ENCODE peak calls at places on chromosomes 13 and 19, in five cellular contexts. S is effector memory CD4-positive, alpha-beta T cell; T is HCT116; G is esophagus squamous epithelium; C is adrenal gland. E is an unnamed sample. For H3K4me1, the result is how much of the 10 kb centered on the place peaks cover.

GRCh38 chr13:82294226-82294625 is 1588.0 kb downstream of the SLITRK1 start:
- DNase-seq in S (no peak), T (no peak), G (no peak), C (no peak), E (no peak)

GRCh38 chr13:43629691-43630480 is 156.9 kb downstream of the ENOX1 start:
- DNase-seq in S (no peak), T (no peak), G (no peak), C (no peak), E (no peak)

GRCh38 chr19:32522967-32523366 is 58.0 kb upstream of the PDCD5 start:
- DNase-seq in S (no peak), T (no peak), G (no peak), C (no peak), E (no peak)

GRCh38 chr13:60869225-60869624 is 472.2 kb downstream of the TDRD3 start:
- DNase-seq in S (no peak), T (no peak), G (no peak), C (no peak), E (no peak)

GRCh38 chr13:79477968-79478367 is 3.0 kb upstream of the NDFIP2 start:
- DNase-seq in S (no peak), T (no peak), G (no peak), C (no peak), E (no peak)

GRCh38 chr13:96075953-96076543 is 13.9 kb upstream of the HS6ST3 start:
- DNase-seq in S (no peak), T (no peak), G (no peak), C (no peak), E (no peak)

GRCh38 chr19:10603084-10603872 is 16.2 kb upstream of the AP1M2 start:
- DNase-seq in S (peak), T (no peak), G (peak), C (peak), E (peak)

GRCh38 chr13:36745436-36745835 is 71.6 kb downstream of the SERTM1 start:
- DNase-seq in S (no peak), T (no peak), G (no peak), C (no peak), E (no peak)

GRCh38 chr19:17327068-17327653 is 7.5 kb downstream of the ANO8 start:
- DNase-seq in S (no peak), T (no peak), G (no peak), C (no peak), E (no peak)

GRCh38 chr13:98520674-98521449 is 56.0 kb downstream of the STK24 start:
- DNase-seq in S (no peak), T (no peak), G (no peak), C (no peak), E (no peak)

GRCh38 chr19:42178791-42179500 is 38.5 kb downstream of the DEDD2 start:
- DNase-seq in S (no peak), T (no peak), G (no peak), C (no peak), E (no peak)

GRCh38 chr13:60170414-60170813 is 6.7 kb upstream of the DIAPH3 start:
- DNase-seq in S (no peak), T (no peak), G (no peak), C (no peak), E (no peak)

GRCh38 chr19:10471909-10472308 is 31.2 kb downstream of the KEAP1 start:
- DNase-seq in S (no peak), T (no peak), G (no peak), C (no peak), E (no peak)

GRCh38 chr13:47672982-47673670 is 327.9 kb downstream of the SUCLA2 start:
- DNase-seq in S (no peak), T (no peak), G (no peak), C (no peak), E (no peak)

GRCh38 chr13:74103970-74104555 is 30.1 kb downstream of the KLF12 start:
- DNase-seq in S (no peak), T (no peak), G (no peak), C (no peak), E (no peak)

GRCh38 chr19:35350591-35350990 is 2.9 kb downstream of the FFAR1 start:
- DNase-seq in S (no peak), T (no peak), G (no peak), C (no peak), E (no peak)

GRCh38 chr13:50914301-50914700 is 4.7 kb downstream of the RNASEH2B start:
- DNase-seq in S (no peak), T (no peak), G (no peak), C (no peak), E (no peak)

GRCh38 chr13:92187378-92187989 is 789.1 kb downstream of the GPC5 start:
- DNase-seq in S (no peak), T (no peak), G (no peak), C (no peak), E (peak)

GRCh38 chr13:66424417-66424816 is 805.7 kb downstream of the PCDH9 start:
- DNase-seq in S (no peak), T (no peak), G (no peak), C (no peak), E (no peak)

GRCh38 chr19:8005534-8006256 is at the start of gene ELAVL1:
- DNase-seq in S (peak), T (peak), G (peak), C (peak), E (peak)

GRCh38 chr19:50728084-50728737 is 5.0 kb downstream of the CLEC11A start:
- DNase-seq in S (no peak), T (no peak), G (no peak), C (peak), E (peak)

GRCh38 chr19:47419789-47420188 is 462 bp upstream of the MEIS3 start:
- DNase-seq in S (no peak), T (no peak), G (no peak), C (no peak), E (no peak)

GRCh38 chr19:15128162-15128770 is 21.1 kb downstream of the SYDE1 start:
- DNase-seq in S (no peak), T (no peak), G (no peak), C (no peak), E (no peak)

GRCh38 chr19:12255372-12255771 is 39.3 kb downstream of the ZNF44 start:
- DNase-seq in S (no peak), T (no peak), G (no peak), C (no peak), E (no peak)

GRCh38 chr13:91930687-91931086 is 532.3 kb downstream of the GPC5 start:
- DNase-seq in S (no peak), T (no peak), G (no peak), C (no peak), E (no peak)

GRCh38 chr19:32316034-32316433 is 29.4 kb upstream of the ZNF507 start:
- DNase-seq in S (no peak), T (no peak), G (no peak), C (no peak), E (no peak)

GRCh38 chr13:77509221-77509620 is 26.3 kb upstream of the SCEL start:
- DNase-seq in S (no peak), T (no peak), G (no peak), C (no peak), E (no peak)

GRCh38 chr19:6424190-6424938 is at the start of gene KHSRP:
- DNase-seq in S (peak), T (no peak), G (no peak), C (peak), E (peak)

GRCh38 chr19:44430956-44431355 is 17.3 kb downstream of the ZNF229 start:
- DNase-seq in S (no peak), T (no peak), G (no peak), C (no peak), E (no peak)

GRCh38 chr13:102697929-102698648 is 3.2 kb upstream of the METTL21C start:
- DNase-seq in S (no peak), T (no peak), G (no peak), C (no peak), E (no peak)

GRCh38 chr19:8243146-8243545 is 34.0 kb downstream of the CERS4 start:
- DNase-seq in S (no peak), T (no peak), G (no peak), C (no peak), E (no peak)

GRCh38 chr19:37977391-37977790 is 70.4 kb downstream of the SIPA1L3 start:
- DNase-seq in S (no peak), T (no peak), G (no peak), C (no peak), E (no peak)

GRCh38 chr19:17468302-17469091 is 1.8 kb upstream of the SLC27A1 start:
- DNase-seq in S (no peak), T (no peak), G (no peak), C (peak), E (no peak)

GRCh38 chr13:36332986-36333385 is 13.2 kb downstream of the SPART start:
- DNase-seq in S (no peak), T (no peak), G (no peak), C (no peak), E (no peak)

GRCh38 chr19:3186377-3186688 is 603 bp downstream of the NCLN start:
- DNase-seq in S (no peak), T (no peak), G (no peak), C (no peak), E (no peak)
- H3K4me3 ChIP-seq in S (peak), T (peak), G (peak), C (peak), E (peak)

GRCh38 chr13:29579094-29579493 is 16.4 kb downstream of the SLC7A1 start:
- DNase-seq in S (no peak), T (no peak), G (no peak), C (no peak), E (no peak)
- H3K4me1 ChIP-seq in S (under half), T (under half), G (half or more), C (under half), E (under half)

GRCh38 chr19:39372941-39373340 is 18.0 kb downstream of the PAF1 start:
- DNase-seq in S (no peak), T (no peak), G (no peak), C (no peak), E (no peak)
- H3K4me3 ChIP-seq in S (no peak), T (no peak), G (no peak), C (no peak), E (no peak)

DNA sequence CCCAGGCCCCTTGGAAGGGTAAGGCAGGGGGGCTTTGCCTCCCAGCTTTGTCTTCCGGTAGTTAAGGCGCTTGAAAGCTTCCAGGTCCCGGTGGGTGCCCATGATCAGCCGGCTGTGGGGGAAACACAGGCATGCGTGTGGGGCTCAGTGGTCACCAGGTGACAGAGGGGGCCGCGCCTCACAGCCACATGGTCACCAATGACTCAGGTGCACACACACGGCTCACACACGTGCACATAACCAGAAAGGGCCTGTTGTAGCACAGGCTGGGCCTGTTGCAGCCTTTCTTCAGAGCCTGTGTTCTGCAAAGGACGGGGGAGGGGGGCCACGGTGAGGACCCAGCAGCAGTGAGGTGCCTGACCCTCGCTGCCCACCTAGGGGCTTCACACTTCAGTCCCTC is 5.9 kb downstream of the NANOS3 start:
- DNase-seq in S (no peak), T (no peak), G (no peak), C (no peak), E (no peak)
- H3K4me1 ChIP-seq in S (under half), T (under half), G (half or more), C (under half), E (half or more)

GRCh38 chr19:36805364-36805763 is 32.8 kb upstream of the ZNF850 start:
- DNase-seq in S (no peak), T (no peak), G (no peak), C (no peak), E (no peak)

GRCh38 chr19:36807029-36807428 is 31.2 kb downstream of the ZNF790 start:
- DNase-seq in S (no peak), T (no peak), G (no peak), C (no peak), E (no peak)
- H3K4me3 ChIP-seq in S (no peak), T (no peak), G (no peak), C (no peak), E (no peak)

DNA sequence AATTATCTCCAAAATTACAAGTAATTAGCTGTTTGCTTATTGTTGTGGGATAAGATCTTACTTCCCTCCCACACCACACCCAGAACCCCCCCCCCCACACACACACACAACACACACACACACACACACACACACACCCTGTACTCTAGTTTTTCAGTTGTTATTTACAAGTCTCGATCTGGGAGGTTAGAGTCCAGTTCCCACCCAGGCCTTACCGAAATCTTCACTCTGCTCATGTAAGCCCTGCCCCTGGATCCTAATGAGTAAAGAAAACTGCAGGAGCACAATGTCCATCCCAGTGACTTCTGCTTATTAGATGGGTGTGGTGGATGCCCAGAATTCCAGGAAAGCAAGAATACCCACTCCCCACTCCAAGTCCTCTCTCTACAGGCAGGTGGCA is 23.0 kb downstream of the STARD13 start:
- DNase-seq in S (no peak), T (no peak), G (no peak), C (no peak), E (no peak)
- H3K4me1 ChIP-seq in S (under half), T (under half), G (half or more), C (half or more), E (under half)

GRCh38 chr13:21055016-21055415 is 6.4 kb downstream of the LATS2 start:
- DNase-seq in S (no peak), T (no peak), G (no peak), C (no peak), E (no peak)
- H3K4me3 ChIP-seq in S (no peak), T (no peak), G (no peak), C (no peak), E (no peak)

GRCh38 chr13:45219938-45220375 is 19.1 kb upstream of the KCTD4 start:
- DNase-seq in S (no peak), T (peak), G (no peak), C (no peak), E (no peak)
- H3K4me1 ChIP-seq in S (under half), T (half or more), G (under half), C (under half), E (under half)

GRCh38 chr19:932647-933552 is 7.1 kb downstream of the ARID3A start:
- DNase-seq in S (no peak), T (no peak), G (no peak), C (peak), E (peak)
- H3K4me3 ChIP-seq in S (peak), T (no peak), G (peak), C (no peak), E (peak)

E was measured in CD8-positive, alpha-beta memory T cell.